ENCODE peak calls at places on chromosomes 6 and 20, in four cellular contexts. Z is CD4-positive, CD25-positive, alpha-beta regulatory T cell; I is activated B cell treated with CpG ODN at 0.5 μM for 24 hours; M is LHCN-M2. E is an unnamed sample.
A peak's percentile ranks its signal among the peaks of the same experiment; 100 is the strongest.

GRCh38 chr6:16514249-16514648 is 247.0 kb downstream of the ATXN1 start:
- DNase-seq in Z (no peak), I (no peak), M (peak; percentile 65), E (peak; percentile 36)

GRCh38 chr6:39193201-39193791 is 36.0 kb downstream of the KCNK5 start:
- DNase-seq in Z (no peak), I (no peak), M (no peak), E (no peak)

GRCh38 chr6:116461563-116462507 is 660 bp downstream of the CALHM6 start:
- DNase-seq in Z (peak; percentile 12), I (peak; percentile 68), M (peak; percentile 57), E (peak; percentile 63)

GRCh38 chr6:35343092-35343834 is 905 bp downstream of the PPARD start:
- DNase-seq in Z (no peak), I (no peak), M (no peak), E (no peak)

GRCh38 chr6:3176562-3177355 is 19.4 kb upstream of the TUBB2A start:
- DNase-seq in Z (no peak), I (no peak), M (peak; percentile 94), E (no peak)

GRCh38 chr6:161618816-161619454 is 345.1 kb upstream of the AGPAT4 start:
- DNase-seq in Z (no peak), I (no peak), M (peak; percentile 74), E (no peak)

GRCh38 chr20:40683221-40683893 is 5.7 kb downstream of the MAFB start:
- DNase-seq in Z (no peak), I (no peak), M (no peak), E (no peak)

GRCh38 chr20:62573856-62574611 is 68.3 kb upstream of the SLCO4A1 start:
- DNase-seq in Z (no peak), I (no peak), M (no peak), E (no peak)

GRCh38 chr6:160973856-160974255 is 17.7 kb upstream of the MAP3K4 start:
- DNase-seq in Z (no peak), I (no peak), M (no peak), E (no peak)

GRCh38 chr6:14228571-14228970 is 111.0 kb downstream of the CD83 start:
- DNase-seq in Z (no peak), I (no peak), M (peak; percentile 31), E (no peak)

E was measured in central memory CD4-positive, alpha-beta T cell.